ENCODE peak calls at places on chromosomes 4 and X, in four cellular contexts. L is NCI-H1694; S is stimulated activated CD8-positive, alpha-beta memory T cell treated with anti-CD3 and anti-CD28 coated beads, Interleukin-4, amount 100 ng/mL, for 4 hours; K is heart right ventricle. H is an unnamed sample.
A peak's percentile ranks its signal among the peaks of the same experiment; 100 is the strongest.

GRCh38 chrX:54182194-54182863 is 725 bp downstream of the FAM120C start:
- DNase-seq in S (peak; percentile 44), K (peak; percentile 59), L (peak; percentile 22), H (peak; percentile 86)

GRCh38 chrX:54481751-54482150 is 14.3 kb downstream of the FGD1 start:
- DNase-seq in K (no peak), S (no peak), L (no peak), H (no peak)

GRCh38 chr4:189143255-189143654 is 797.4 kb upstream of the FRG1 start:
- DNase-seq in S (no peak), K (no peak), L (no peak), H (no peak)

GRCh38 chr4:78169728-78170127 is 112.6 kb downstream of the FRAS1 start:
- DNase-seq in L (no peak), K (no peak), S (no peak), H (no peak)

GRCh38 chrX:27966955-27967354 is 14.3 kb downstream of the DCAF8L1 start:
- DNase-seq in S (no peak), L (no peak), K (no peak), H (no peak)

GRCh38 chrX:40154229-40154852 is 56.6 kb upstream of the BCOR start:
- DNase-seq in S (no peak), L (peak; percentile 85), K (peak; percentile 57), H (no peak)

GRCh38 chr4:161359491-161359890 is 804.3 kb downstream of the FSTL5 start:
- DNase-seq in K (no peak), S (no peak), L (no peak), H (no peak)

GRCh38 chr4:34009951-34010350 is 2234.4 kb downstream of the ARAP2 start:
- DNase-seq in L (no peak), K (no peak), S (no peak), H (no peak)

GRCh38 chrX:143306991-143307965 is 210.0 kb downstream of the SPANXN3 start:
- DNase-seq in S (no peak), L (no peak), K (no peak), H (no peak)

GRCh38 chr4:87093443-87094123 is 126.8 kb downstream of the KLHL8 start:
- DNase-seq in K (no peak), L (peak; percentile 34), S (no peak), H (no peak)

GRCh38 chrX:69959712-69960111 is 90.0 kb downstream of the AWAT2 start:
- DNase-seq in K (no peak), L (no peak), S (no peak), H (no peak)

GRCh38 chr4:24413311-24413784 is 171.0 kb downstream of the DHX15 start:
- DNase-seq in S (no peak), K (no peak), L (no peak), H (no peak)

GRCh38 chrX:29726811-29727210 is 488.6 kb upstream of the MAGEB2 start:
- DNase-seq in S (no peak), L (no peak), K (no peak), H (no peak)

GRCh38 chr4:120801171-120801758 is 121.3 kb downstream of the PRDM5 start:
- DNase-seq in K (peak; percentile 26), S (no peak), L (no peak), H (no peak)

GRCh38 chr4:4524364-4524763 is 17.5 kb downstream of the STX18 start:
- DNase-seq in L (no peak), S (peak; percentile 19), K (no peak), H (no peak)

GRCh38 chr4:48905363-48906015 is 1.1 kb downstream of the OCIAD2 start:
- DNase-seq in L (no peak), S (no peak), K (no peak), H (no peak)

GRCh38 chr4:113300384-113301011 is 251.0 kb downstream of the ANK2 start:
- DNase-seq in L (no peak), S (no peak), K (no peak), H (no peak)

GRCh38 chr4:856468-856901 is 30.6 kb upstream of the CPLX1 start:
- DNase-seq in K (no peak), S (no peak), L (no peak), H (peak; percentile 40)